ENCODE peak calls at places on chromosomes 1 and 21, in nine cellular contexts. H, Z, M, R, G, S, E, Y and N are unnamed samples.

GRCh38 chr1:147809236-147809635 is 48.8 kb upstream of the GJA5 start:
- DNase-seq in R (no peak), Y (no peak), E (no peak), G (no peak), Z (no peak), M (no peak), S (no peak), H (no peak), N (no peak)

GRCh38 chr1:174974711-174975111 is 25.0 kb upstream of the CACYBP start:
- DNase-seq in R (no peak), G (no peak), M (no peak), E (peak), H (no peak), S (no peak), Z (peak), Y (no peak), N (no peak)

GRCh38 chr1:228288536-228289238 is 80.8 kb downstream of the OBSCN start:
- DNase-seq in E (no peak), H (no peak), S (no peak), M (no peak), R (no peak), Z (no peak), G (no peak), Y (no peak), N (no peak)

GRCh38 chr1:221576268-221576667 is 165.6 kb downstream of the DUSP10 start:
- DNase-seq in M (peak), R (no peak), G (peak), E (no peak), Y (no peak), Z (peak), S (peak), H (peak), N (peak)

GRCh38 chr1:166167395-166167922 is 658 bp upstream of the FAM78B start:
- DNase-seq in G (no peak), M (no peak), S (peak), H (no peak), Z (no peak), R (no peak), E (no peak), Y (no peak), N (no peak)

GRCh38 chr1:4276238-4276637 is 376.2 kb upstream of the C1orf174 start:
- DNase-seq in E (no peak), G (no peak), Y (no peak), Z (no peak), R (no peak), S (no peak), H (no peak), M (no peak), N (no peak)

GRCh38 chr1:208557695-208558094 is 313.5 kb upstream of the PLXNA2 start:
- DNase-seq in H (no peak), G (no peak), Y (no peak), M (no peak), E (no peak), S (no peak), Z (no peak), R (no peak), N (no peak)

GRCh38 chr1:28933277-28933676 is 18.9 kb downstream of the EPB41 start:
- DNase-seq in E (no peak), M (no peak), G (no peak), Y (no peak), S (no peak), H (no peak), Z (no peak), R (no peak), N (no peak)

DNA sequence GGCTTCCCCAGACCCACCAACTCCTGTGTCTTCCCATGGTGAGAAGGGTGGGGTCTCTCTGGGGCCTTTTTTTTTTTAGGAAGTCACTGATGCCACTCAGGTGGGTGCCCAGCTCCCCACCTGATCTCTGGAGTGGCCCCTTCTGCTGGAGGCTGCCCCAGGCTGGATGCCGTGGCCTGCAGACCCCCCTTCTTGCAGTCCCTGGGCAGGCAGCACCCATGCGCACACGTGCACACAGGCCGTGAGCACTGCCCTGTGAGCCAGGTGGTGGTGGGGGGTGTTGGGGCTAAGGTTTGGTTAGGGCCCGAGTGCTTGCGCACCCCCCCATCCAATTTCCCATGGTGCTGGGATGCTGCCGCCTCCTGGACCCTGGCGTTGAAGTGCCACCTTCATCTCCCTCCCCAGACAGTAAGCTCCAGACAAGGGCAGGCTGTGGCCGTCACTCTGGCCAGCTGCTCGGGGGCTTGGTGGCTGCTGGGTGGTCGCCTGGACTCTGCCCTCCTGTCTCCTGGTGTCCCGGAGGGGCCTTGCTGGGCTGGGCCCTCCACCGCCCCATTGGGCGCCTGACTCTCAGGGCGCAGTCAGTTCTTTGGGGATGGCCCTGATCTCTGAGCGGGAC is 50.6 kb downstream of the SKI start:
- DNase-seq in G (no peak), R (no peak), Z (no peak), E (no peak), S (no peak), M (no peak), Y (no peak), H (no peak), N (no peak)
- H3K4me3 ChIP-seq in G (no peak), R (peak), Z (no peak), E (no peak), S (no peak), M (no peak), Y (no peak), H (no peak), N (no peak)

GRCh38 chr1:196654271-196654670 is 2.4 kb downstream of the CFH start:
- DNase-seq in R (no peak), M (no peak), E (no peak), G (no peak), H (no peak), S (no peak), Z (no peak), Y (no peak), N (no peak)

GRCh38 chr1:196651079-196651478 is 764 bp upstream of the CFH start:
- DNase-seq in Z (no peak), S (no peak), Y (no peak), M (no peak), E (no peak), G (no peak), R (no peak), H (no peak), N (no peak)

GRCh38 chr1:196649990-196650389 is 1.9 kb upstream of the CFH start:
- DNase-seq in G (no peak), Y (no peak), H (no peak), R (no peak), E (no peak), S (no peak), Z (no peak), M (no peak), N (no peak)

GRCh38 chr1:196650403-196650802 is 1.4 kb upstream of the CFH start:
- DNase-seq in Y (no peak), M (no peak), S (no peak), E (no peak), H (no peak), Z (no peak), G (no peak), R (no peak), N (no peak)

DNA sequence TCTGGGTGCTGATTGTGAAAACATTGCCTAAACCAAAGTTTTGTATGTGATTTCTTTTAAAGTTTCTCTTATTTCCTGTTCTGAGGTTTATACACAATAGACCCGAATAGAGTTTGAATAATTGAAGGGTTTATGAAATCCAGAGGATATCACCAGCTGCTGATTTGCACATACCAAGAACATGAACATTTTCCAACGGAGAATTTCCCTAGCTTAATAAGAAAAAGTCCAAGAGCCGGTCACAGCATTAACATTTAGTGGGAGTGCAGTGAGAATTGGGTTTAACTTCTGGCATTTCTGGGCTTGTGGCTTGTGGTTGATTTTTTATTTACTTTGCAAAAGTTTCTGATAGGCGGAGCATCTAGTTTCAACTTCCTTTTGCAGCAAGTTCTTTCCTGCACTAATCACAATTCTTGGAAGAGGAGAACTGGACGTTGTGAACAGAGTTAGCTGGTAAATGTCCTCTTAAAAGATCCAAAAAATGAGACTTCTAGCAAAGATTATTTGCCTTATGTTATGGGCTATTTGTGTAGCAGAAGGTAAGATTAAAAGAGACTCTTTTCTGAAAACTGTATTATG is at the start of gene CFH:
- DNase-seq in M (peak), H (no peak), Y (peak), Z (peak), R (no peak), S (peak), G (peak), E (no peak), N (peak)
- H3K4me3 ChIP-seq in M (peak), H (no peak), Y (peak), Z (peak), R (peak), S (no peak), G (peak), E (no peak), N (peak)

GRCh38 chr1:162022626-162023025 is 1.0 kb downstream of the OLFML2B start:
- DNase-seq in H (no peak), G (no peak), E (no peak), S (no peak), Y (no peak), R (no peak), Z (no peak), M (no peak), N (no peak)
- H3K4me3 ChIP-seq in H (no peak), G (no peak), E (no peak), S (no peak), Y (peak), R (peak), Z (peak), M (peak), N (peak)

DNA sequence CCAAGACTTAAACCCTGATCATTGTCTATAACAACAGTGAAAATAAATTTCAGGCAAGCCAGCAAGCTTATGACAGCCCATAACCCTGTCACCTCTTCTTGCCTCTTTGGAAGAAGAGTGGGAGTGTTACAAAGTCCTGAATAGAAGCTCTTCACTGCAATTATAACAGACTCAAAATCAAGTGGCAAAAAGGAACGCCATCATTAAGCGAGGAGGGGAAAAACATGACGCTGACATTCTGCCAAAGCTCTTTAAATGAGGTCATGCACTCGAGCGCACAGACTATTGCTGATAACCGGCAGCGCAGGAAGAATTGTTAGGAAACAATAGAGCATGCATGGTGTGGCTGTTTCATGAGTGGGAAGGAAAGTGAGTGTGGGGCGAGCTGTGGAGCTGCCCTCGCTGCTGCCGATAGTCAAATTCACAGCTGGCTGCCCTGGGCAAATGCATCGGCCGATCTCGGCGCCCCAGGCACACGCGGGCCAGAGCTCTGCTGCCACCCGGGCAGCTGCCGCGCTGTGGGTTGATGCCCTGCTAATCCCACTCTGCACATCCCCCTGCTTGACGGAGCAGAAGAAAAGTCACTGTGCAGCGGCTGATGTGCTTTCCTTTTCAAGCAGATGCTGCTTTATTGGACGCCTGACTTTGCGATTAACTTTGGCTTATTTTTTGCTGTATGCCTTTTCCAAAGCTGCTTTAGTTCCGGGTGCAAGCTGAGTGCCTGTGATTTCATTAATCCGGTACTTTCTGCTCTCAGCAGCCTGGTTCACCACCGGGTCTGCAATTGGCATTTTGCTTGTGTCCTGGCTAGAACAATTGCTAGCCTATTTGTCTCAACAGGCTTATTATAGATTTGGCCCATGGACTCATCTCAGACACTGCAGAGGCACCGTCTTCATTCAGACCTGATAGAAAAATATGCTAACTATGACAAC is 102.4 kb upstream of the ST6GALNAC5 start:
- DNase-seq in E (peak), H (no peak), R (no peak), S (peak), Z (peak), G (no peak), Y (no peak), M (peak), N (no peak)
- H3K4me3 ChIP-seq in E (peak), H (no peak), R (peak), S (no peak), Z (peak), G (no peak), Y (no peak), M (peak), N (peak)

DNA sequence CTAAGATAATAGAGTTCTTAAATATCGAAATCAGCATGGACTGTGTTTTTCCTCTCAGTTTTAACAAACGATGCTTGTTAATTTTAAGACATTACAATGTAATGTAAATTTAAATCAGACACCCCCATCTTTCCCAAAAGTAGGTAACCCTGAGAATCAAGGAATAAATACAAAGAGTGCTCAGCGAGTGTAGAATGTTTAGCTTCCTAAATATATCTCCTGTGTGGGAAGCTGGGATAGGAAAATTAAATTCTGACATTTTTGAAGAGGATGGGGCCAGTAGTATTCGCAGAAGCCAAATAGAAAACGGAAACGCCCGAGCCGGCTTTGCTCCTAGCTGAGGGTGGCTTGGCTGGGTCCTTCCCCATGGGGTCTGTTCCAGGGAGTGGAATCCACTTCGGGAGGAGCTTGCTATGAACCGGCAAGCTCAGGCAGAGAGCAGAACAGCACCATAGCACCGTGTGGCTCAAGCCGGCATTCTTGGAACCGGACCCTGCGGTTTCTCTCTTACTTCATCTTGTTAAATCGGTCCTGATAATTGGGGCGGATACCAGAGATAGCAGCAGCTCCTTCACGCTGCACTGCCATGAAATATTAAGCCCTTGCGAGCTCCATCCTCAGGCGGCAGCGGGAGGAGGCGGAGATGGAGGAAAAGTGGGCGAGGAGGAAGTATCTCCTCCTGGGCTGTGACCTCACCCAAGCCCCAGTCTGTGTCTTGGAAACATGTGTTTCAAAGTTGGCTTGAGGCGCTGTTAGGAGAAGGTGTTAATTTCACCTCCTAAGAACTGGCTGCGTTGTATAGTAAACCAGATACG is 24.9 kb downstream of the MAP3K7CL start:
- DNase-seq in S (peak), E (no peak), G (peak), H (no peak), Z (peak), M (peak), Y (peak), R (peak), N (peak)
- H3K4me3 ChIP-seq in S (peak), E (no peak), G (peak), H (no peak), Z (peak), M (peak), Y (peak), R (peak), N (peak)

GRCh38 chr1:56774067-56774609 is 45.1 kb downstream of the FYB2 start:
- DNase-seq in H (peak), S (no peak), R (no peak), Z (no peak), M (no peak), Y (no peak), E (no peak), G (no peak), N (no peak)

GRCh38 chr1:56777972-56778371 is 41.2 kb downstream of the FYB2 start:
- DNase-seq in G (no peak), M (no peak), E (no peak), R (no peak), Z (no peak), Y (no peak), H (no peak), S (no peak), N (no peak)

GRCh38 chr1:56776581-56776980 is 42.6 kb downstream of the FYB2 start:
- DNase-seq in Z (no peak), M (no peak), E (no peak), G (no peak), S (no peak), R (no peak), Y (no peak), H (no peak), N (no peak)

GRCh38 chr1:56771717-56772116 is 47.5 kb downstream of the FYB2 start:
- DNase-seq in G (no peak), Z (no peak), S (no peak), H (no peak), M (no peak), R (no peak), E (no peak), Y (no peak), N (no peak)

GRCh38 chr1:56773341-56774066 is 45.7 kb downstream of the FYB2 start:
- DNase-seq in E (no peak), R (no peak), H (no peak), M (peak), Z (peak), G (peak), S (no peak), Y (no peak), N (no peak)
- H3K4me3 ChIP-seq in E (no peak), R (no peak), H (no peak), M (no peak), Z (no peak), G (no peak), S (no peak), Y (no peak), N (no peak)

DNA sequence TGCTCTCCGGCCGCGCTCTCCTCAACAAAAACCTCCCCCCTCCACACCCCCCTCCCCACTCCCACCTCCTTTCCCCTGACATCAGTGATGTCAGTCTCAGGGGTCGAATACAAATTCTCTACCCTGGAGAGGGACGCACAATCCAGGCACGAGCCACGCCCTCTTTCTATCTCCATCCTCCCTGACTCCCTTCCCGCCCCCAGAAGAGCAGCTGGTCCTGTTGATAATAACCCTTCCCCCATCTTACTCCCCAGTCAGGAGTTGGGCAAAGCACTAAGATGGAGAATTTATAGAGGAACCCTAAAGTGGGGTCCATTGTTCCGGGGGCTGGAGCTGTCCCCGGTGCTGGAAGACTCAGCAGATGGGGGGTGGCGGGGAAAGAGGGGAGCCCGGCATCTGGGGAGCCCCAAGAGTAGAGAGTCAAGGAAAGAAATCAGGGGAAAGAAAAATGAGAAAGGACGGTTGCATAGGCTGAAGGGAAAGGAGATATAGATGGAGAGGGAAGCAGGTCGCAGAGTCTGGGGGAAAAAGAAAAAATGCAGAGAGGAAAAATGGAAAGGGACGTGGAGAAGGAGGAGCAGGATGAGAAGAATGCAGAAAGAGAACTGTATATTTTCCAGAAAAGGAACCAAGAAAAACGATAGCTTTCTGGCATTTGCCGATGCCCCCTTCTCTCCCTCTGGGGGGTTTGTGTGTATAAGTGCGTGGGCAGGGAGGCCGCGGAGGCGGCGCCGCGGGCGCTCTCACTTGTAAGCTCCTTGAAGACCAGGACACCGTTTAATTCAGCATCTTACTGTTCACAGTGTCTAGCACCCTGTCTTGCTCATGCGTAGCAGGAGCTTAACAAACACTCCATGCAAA is at the start of gene CELF3:
- DNase-seq in R (no peak), H (peak), Y (no peak), E (peak), M (peak), Z (peak), S (peak), G (no peak), N (no peak)
- H3K4me3 ChIP-seq in R (peak), H (no peak), Y (no peak), E (peak), M (no peak), Z (no peak), S (peak), G (no peak), N (no peak)

GRCh38 chr1:236862615-236863211 is 67.6 kb downstream of the MTR start:
- DNase-seq in H (no peak), Z (no peak), M (peak), R (no peak), G (no peak), S (no peak), Y (no peak), E (no peak), N (peak)

GRCh38 chr1:236861560-236862230 is 66.6 kb downstream of the MTR start:
- DNase-seq in E (no peak), G (peak), R (no peak), M (peak), Z (peak), Y (no peak), S (peak), H (no peak), N (peak)

GRCh38 chr1:236862231-236862591 is 67.1 kb downstream of the MTR start:
- DNase-seq in G (no peak), R (no peak), Y (no peak), M (no peak), S (no peak), E (no peak), Z (no peak), H (no peak), N (no peak)

GRCh38 chr1:236864996-236865877 is 70.1 kb downstream of the MTR start:
- DNase-seq in E (no peak), M (no peak), Y (no peak), G (no peak), H (no peak), Z (no peak), S (no peak), R (no peak), N (no peak)

DNA sequence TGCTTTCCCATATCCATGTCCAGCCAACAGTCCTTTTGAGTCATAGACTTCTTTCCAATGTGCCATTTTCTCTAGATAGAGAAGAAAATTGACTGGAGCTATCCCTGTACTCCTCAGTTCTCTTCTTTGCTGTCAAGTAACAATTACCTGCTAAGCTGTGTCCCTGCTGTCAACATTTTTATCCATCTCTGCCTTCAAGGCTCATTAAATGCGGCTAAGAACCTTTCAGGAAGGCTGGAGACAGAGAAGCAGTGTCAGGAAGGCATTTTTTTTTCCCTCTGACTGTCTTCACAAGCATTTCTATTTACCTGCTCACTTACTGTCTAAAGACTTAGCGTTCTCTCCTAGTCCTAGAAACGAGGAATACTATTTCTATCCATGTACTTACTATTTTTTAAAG is 69.1 kb downstream of the MTR start:
- DNase-seq in H (no peak), R (no peak), E (peak), M (no peak), Z (no peak), S (no peak), G (no peak), Y (no peak), N (no peak)
- H3K4me3 ChIP-seq in H (no peak), R (no peak), E (no peak), M (no peak), Z (no peak), S (no peak), G (no peak), Y (no peak), N (no peak)